ENCODE peak calls at places on chromosomes 4 and X, in four cellular contexts. X is left lung; K is CD4-positive, alpha-beta memory T cell; L is CD4-positive, CD25-positive, alpha-beta regulatory T cell. R is an unnamed sample.
A peak's percentile ranks its signal among the peaks of the same experiment; 100 is the strongest.

GRCh38 chrX:132184871-132185270 is 34.4 kb downstream of the RAP2C start:
- DNase-seq in X (no peak), K (no peak), L (no peak), R (no peak)

GRCh38 chr4:121943941-121944340 is 7.9 kb downstream of the TRPC3 start:
- DNase-seq in X (no peak), K (no peak), L (no peak), R (no peak)

GRCh38 chr4:69323284-69323683 is 43.0 kb downstream of the UGT2B28 start:
- DNase-seq in X (no peak), K (no peak), L (no peak), R (no peak)

GRCh38 chr4:26873391-26874026 is 12.9 kb downstream of the STIM2 start:
- DNase-seq in X (no peak), K (peak; percentile 76), L (peak; percentile 47), R (no peak)

GRCh38 chr4:8831221-8832129 is 40.2 kb downstream of the HMX1 start:
- DNase-seq in X (peak; percentile 25), K (no peak), L (no peak), R (no peak)

GRCh38 chr4:138696771-138697170 is 318.8 kb upstream of the NOCT start:
- DNase-seq in X (no peak), K (no peak), L (no peak), R (no peak)

GRCh38 chr4:41964401-41964800 is 17.2 kb upstream of the DCAF4L1 start:
- DNase-seq in X (no peak), K (no peak), L (no peak), R (no peak)

GRCh38 chr4:78512357-78512920 is 39.1 kb upstream of the ANXA3 start:
- DNase-seq in X (no peak), K (no peak), L (no peak), R (no peak)

GRCh38 chr4:69126030-69126429 is 29.8 kb downstream of the UGT2B7 start:
- DNase-seq in X (no peak), K (no peak), L (no peak), R (no peak)

GRCh38 chr4:6416518-6417286 is 55.7 kb downstream of the PPP2R2C start:
- DNase-seq in X (no peak), K (no peak), L (no peak), R (no peak)

GRCh38 chr4:54317690-54318089 is 88.6 kb downstream of the PDGFRA start:
- DNase-seq in X (no peak), K (no peak), L (no peak), R (no peak)

GRCh38 chrX:108511721-108512120 is 72.1 kb downstream of the COL4A5 start:
- DNase-seq in X (no peak), K (no peak), L (no peak), R (no peak)

GRCh38 chr4:80340036-80340435 is 4.5 kb downstream of the CFAP299 start:
- DNase-seq in X (no peak), K (no peak), L (no peak), R (no peak)

GRCh38 chr4:74474345-74475099 is 29.6 kb downstream of the AREG start:
- DNase-seq in X (no peak), K (no peak), L (no peak), R (no peak)

GRCh38 chrX:105228602-105229001 is 8.1 kb upstream of the TEX13A start:
- DNase-seq in X (no peak), K (no peak), L (no peak), R (no peak)

GRCh38 chr4:186058253-186058979 is 10.5 kb upstream of the TLR3 start:
- DNase-seq in X (no peak), K (no peak), L (no peak), R (no peak)

GRCh38 chr4:186347743-186348142 is 81.8 kb downstream of the F11 start:
- DNase-seq in X (no peak), K (no peak), L (no peak), R (no peak)

GRCh38 chr4:2243682-2244380 is 1.9 kb upstream of the HAUS3 start:
- DNase-seq in X (peak; percentile 65), K (no peak), L (no peak), R (no peak)

GRCh38 chr4:122285285-122285684 is 93.5 kb upstream of the ADAD1 start:
- DNase-seq in X (no peak), K (no peak), L (no peak), R (no peak)

GRCh38 chr4:106541253-106541652 is 172.7 kb upstream of the GIMD1 start:
- DNase-seq in X (no peak), K (no peak), L (no peak), R (no peak)

GRCh38 chr4:179867300-179867878 is 2375.8 kb upstream of the TENM3 start:
- DNase-seq in X (peak; percentile 31), K (no peak), L (no peak), R (peak; percentile 53)

GRCh38 chrX:53085661-53086229 is 3.6 kb downstream of the TSPYL2 start:
- DNase-seq in X (no peak), K (peak; percentile 18), L (peak; percentile 37), R (no peak)

GRCh38 chrX:18288716-18289115 is 65.8 kb downstream of the SCML2 start:
- DNase-seq in X (no peak), K (no peak), L (no peak), R (no peak)

GRCh38 chr4:188714907-188715306 is 575.7 kb downstream of the TRIML1 start:
- DNase-seq in X (no peak), K (no peak), L (no peak), R (no peak)

GRCh38 chr4:7135389-7135746 is 57.0 kb upstream of the SORCS2 start:
- DNase-seq in X (no peak), K (no peak), L (no peak), R (no peak)

GRCh38 chr4:173167793-173168395 is 717 bp upstream of the GALNT7 start:
- DNase-seq in X (peak; percentile 50), K (peak; percentile 11), L (peak; percentile 10), R (peak; percentile 59)

GRCh38 chr4:79241846-79242245 is 84.0 kb downstream of the NAA11 start:
- DNase-seq in X (no peak), K (no peak), L (no peak), R (peak; percentile 26)

GRCh38 chr4:3294401-3295241 is 1.8 kb downstream of the RGS12 start:
- DNase-seq in X (no peak), K (no peak), L (no peak), R (no peak)
- H3K4me3 ChIP-seq in X (peak overlapping the region; percentile 85), K (no peak overlapping the region), L (no peak overlapping the region), R (no peak overlapping the region)

DNA sequence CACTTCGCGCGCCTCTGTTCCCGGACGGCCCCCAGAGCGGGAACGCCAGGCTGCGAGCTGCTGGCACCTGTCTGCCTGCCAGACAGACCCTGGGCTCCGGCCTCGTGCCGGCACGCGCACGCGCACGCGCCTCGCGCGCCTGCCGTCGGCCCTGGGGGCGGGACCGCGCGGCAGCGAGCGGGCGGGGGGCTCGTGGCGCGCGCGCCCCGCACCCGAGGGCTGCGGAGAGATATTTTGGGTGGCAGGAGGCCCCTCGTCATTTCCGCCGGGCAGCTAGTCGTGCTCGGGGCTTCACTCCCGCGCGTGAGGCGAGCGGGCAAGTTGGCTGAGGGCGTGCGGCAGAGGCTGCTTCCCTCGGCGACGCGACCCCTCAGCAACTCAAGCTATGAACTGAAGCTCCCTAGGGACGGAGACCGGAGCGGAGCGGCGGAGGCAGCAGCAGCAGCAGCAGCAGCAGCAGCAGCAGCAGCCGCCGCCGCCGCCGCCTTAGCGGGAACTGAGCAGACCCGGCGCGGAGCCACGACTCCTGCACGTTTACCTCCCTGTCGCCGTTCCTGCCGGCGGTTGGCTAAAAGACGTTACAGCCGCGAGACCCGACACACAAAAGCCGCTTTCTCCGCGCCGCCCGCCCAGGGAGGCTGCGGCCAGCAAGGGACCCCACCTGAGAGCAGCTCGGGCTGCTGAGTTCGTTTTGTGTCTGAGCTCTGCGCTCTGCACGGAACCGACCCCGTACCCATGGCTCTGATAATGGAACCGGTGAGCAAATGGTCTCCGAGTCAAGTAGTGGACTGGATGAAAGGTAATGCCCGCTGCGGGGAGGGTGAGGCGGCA is at the start of gene CNKSR2:
- DNase-seq in X (peak; percentile 53), K (peak; percentile 60), L (peak; percentile 64), R (no peak)
- H3K4me3 ChIP-seq in X (peak within 1 kb of the TSS; percentile 38), K (peak within 1 kb of the TSS; percentile 52), L (peak within 1 kb of the TSS; percentile 74), R (peak within 1 kb of the TSS; percentile 30)

GRCh38 chr4:171813195-171813955 is at the start of gene GALNTL6:
- DNase-seq in X (no peak), K (no peak), L (no peak), R (no peak)
- H3K4me3 ChIP-seq in X (peak within 1 kb of the TSS; percentile 32), K (no peak within 1 kb of the TSS), L (no peak within 1 kb of the TSS), R (no peak within 1 kb of the TSS)

GRCh38 chr4:93029774-93030173 is 726.0 kb downstream of the GRID2 start:
- DNase-seq in X (no peak), K (no peak), L (no peak), R (no peak)
- H3K4me3 ChIP-seq in X (no peak overlapping the region), K (no peak overlapping the region), L (no peak overlapping the region), R (no peak overlapping the region)

GRCh38 chrX:40928076-40928475 is 157.2 kb upstream of the USP9X start:
- DNase-seq in X (no peak), K (no peak), L (no peak), R (no peak)

GRCh38 chrX:40931921-40932320 is 153.3 kb upstream of the USP9X start:
- DNase-seq in X (no peak), K (no peak), L (no peak), R (peak; percentile 22)

GRCh38 chrX:40936827-40937226 is 148.4 kb upstream of the USP9X start:
- DNase-seq in X (no peak), K (no peak), L (no peak), R (no peak)

GRCh38 chrX:40938418-40938817 is 146.8 kb upstream of the USP9X start:
- DNase-seq in X (no peak), K (no peak), L (no peak), R (no peak)

GRCh38 chrX:40933132-40934078 is 151.8 kb upstream of the USP9X start:
- DNase-seq in X (no peak), K (peak; percentile 28), L (peak; percentile 9), R (peak; percentile 34)
- H3K4me3 ChIP-seq in X (no peak overlapping the region), K (peak overlapping the region; percentile 18), L (peak overlapping the region; percentile 78), R (peak overlapping the region; percentile 2)

GRCh38 chrX:2892816-2893215 is 36.3 kb downstream of the ARSD start:
- DNase-seq in X (no peak), K (no peak), L (no peak), R (no peak)
- H3K4me3 ChIP-seq in X (no peak overlapping the region), K (no peak overlapping the region), L (no peak overlapping the region), R (no peak overlapping the region)

GRCh38 chrX:10172867-10173266 is 16.1 kb downstream of the CLCN4 start:
- DNase-seq in X (no peak), K (no peak), L (no peak), R (no peak)
- H3K4me3 ChIP-seq in X (no peak overlapping the region), K (no peak overlapping the region), L (no peak overlapping the region), R (no peak overlapping the region)

R was measured in Jurkat, Clone E6-1.